ENCODE peak calls at places on chromosomes 6 and 20, in six cellular contexts. One of them, this sample, is unnamed.

GRCh38 chr6:54541521-54541920 is 233.3 kb downstream of the TINAG start:
- DNase-seq in upper lobe of right lung: no peak
- DNase-seq in Karpas-422: no peak
- DNase-seq in CD8-positive, alpha-beta T cell: no peak
- DNase-seq in neural progenitor cell: no peak
- DNase-seq in fibroblast of lung: no peak
- DNase-seq in this sample: no peak

GRCh38 chr20:19712737-19713260 is 45.3 kb upstream of the RIN2 start:
- DNase-seq in upper lobe of right lung: no peak
- DNase-seq in Karpas-422: no peak
- DNase-seq in CD8-positive, alpha-beta T cell: no peak
- DNase-seq in neural progenitor cell: no peak
- DNase-seq in fibroblast of lung: peak
- DNase-seq in this sample: no peak

GRCh38 chr6:138404666-138405337 is 779 bp downstream of the HEBP2 start:
- DNase-seq in upper lobe of right lung: peak
- DNase-seq in Karpas-422: peak
- DNase-seq in CD8-positive, alpha-beta T cell: peak
- DNase-seq in neural progenitor cell: no peak
- DNase-seq in fibroblast of lung: no peak
- DNase-seq in this sample: peak

GRCh38 chr20:61997372-61997771 is 68.3 kb downstream of the TAF4 start:
- DNase-seq in upper lobe of right lung: no peak
- DNase-seq in Karpas-422: no peak
- DNase-seq in CD8-positive, alpha-beta T cell: no peak
- DNase-seq in neural progenitor cell: no peak
- DNase-seq in fibroblast of lung: no peak
- DNase-seq in this sample: no peak

GRCh38 chr6:123009101-123009500 is 13.1 kb downstream of the CLVS2 start:
- DNase-seq in upper lobe of right lung: no peak
- DNase-seq in Karpas-422: no peak
- DNase-seq in CD8-positive, alpha-beta T cell: no peak
- DNase-seq in neural progenitor cell: no peak
- DNase-seq in fibroblast of lung: no peak
- DNase-seq in this sample: no peak

GRCh38 chr6:16409531-16410441 is 171.4 kb downstream of the GMPR start:
- DNase-seq in upper lobe of right lung: peak
- DNase-seq in Karpas-422: peak
- DNase-seq in CD8-positive, alpha-beta T cell: peak
- DNase-seq in neural progenitor cell: peak
- DNase-seq in fibroblast of lung: peak
- DNase-seq in this sample: peak

GRCh38 chr6:75207211-75207984 is 1.5 kb upstream of the COL12A1 start:
- DNase-seq in upper lobe of right lung: no peak
- DNase-seq in Karpas-422: no peak
- DNase-seq in CD8-positive, alpha-beta T cell: no peak
- DNase-seq in neural progenitor cell: peak
- DNase-seq in fibroblast of lung: peak
- DNase-seq in this sample: peak

GRCh38 chr6:146287691-146288369 is 255.8 kb upstream of the RAB32 start:
- DNase-seq in upper lobe of right lung: no peak
- DNase-seq in Karpas-422: no peak
- DNase-seq in CD8-positive, alpha-beta T cell: no peak
- DNase-seq in neural progenitor cell: no peak
- DNase-seq in fibroblast of lung: peak
- DNase-seq in this sample: no peak

GRCh38 chr20:22584630-22584921 is 204 bp upstream of the FOXA2 start:
- DNase-seq in upper lobe of right lung: no peak
- DNase-seq in Karpas-422: no peak
- DNase-seq in CD8-positive, alpha-beta T cell: no peak
- DNase-seq in neural progenitor cell: peak
- DNase-seq in fibroblast of lung: no peak
- DNase-seq in this sample: no peak

GRCh38 chr6:143426025-143426424 is 24.5 kb downstream of the ADAT2 start:
- DNase-seq in upper lobe of right lung: no peak
- DNase-seq in Karpas-422: no peak
- DNase-seq in CD8-positive, alpha-beta T cell: no peak
- DNase-seq in neural progenitor cell: no peak
- DNase-seq in fibroblast of lung: no peak
- DNase-seq in this sample: no peak

GRCh38 chr6:111620168-111620567 is 14.5 kb upstream of the TRAF3IP2 start:
- DNase-seq in upper lobe of right lung: no peak
- DNase-seq in Karpas-422: peak
- DNase-seq in CD8-positive, alpha-beta T cell: no peak
- DNase-seq in neural progenitor cell: no peak
- DNase-seq in fibroblast of lung: no peak
- DNase-seq in this sample: no peak

GRCh38 chr6:131093334-131093733 is 30.3 kb upstream of the EPB41L2 start:
- DNase-seq in upper lobe of right lung: no peak
- DNase-seq in Karpas-422: no peak
- DNase-seq in CD8-positive, alpha-beta T cell: no peak
- DNase-seq in neural progenitor cell: no peak
- DNase-seq in fibroblast of lung: no peak
- DNase-seq in this sample: no peak

GRCh38 chr6:65937982-65938381 is 231.0 kb upstream of the EYS start:
- DNase-seq in upper lobe of right lung: no peak
- DNase-seq in Karpas-422: no peak
- DNase-seq in CD8-positive, alpha-beta T cell: no peak
- DNase-seq in neural progenitor cell: no peak
- DNase-seq in fibroblast of lung: peak
- DNase-seq in this sample: no peak

GRCh38 chr6:111872521-111873177 is 603 bp downstream of the FYN start:
- DNase-seq in upper lobe of right lung: no peak
- DNase-seq in Karpas-422: peak
- DNase-seq in CD8-positive, alpha-beta T cell: peak
- DNase-seq in neural progenitor cell: peak
- DNase-seq in fibroblast of lung: peak
- DNase-seq in this sample: peak

GRCh38 chr6:113076817-113077216 is 729.7 kb downstream of the RFPL4B start:
- DNase-seq in upper lobe of right lung: no peak
- DNase-seq in Karpas-422: no peak
- DNase-seq in CD8-positive, alpha-beta T cell: no peak
- DNase-seq in neural progenitor cell: no peak
- DNase-seq in fibroblast of lung: no peak
- DNase-seq in this sample: no peak

GRCh38 chr6:121515615-121516265 is 80.3 kb downstream of the GJA1 start:
- DNase-seq in upper lobe of right lung: no peak
- DNase-seq in Karpas-422: no peak
- DNase-seq in CD8-positive, alpha-beta T cell: no peak
- DNase-seq in neural progenitor cell: no peak
- DNase-seq in fibroblast of lung: no peak
- DNase-seq in this sample: no peak

GRCh38 chr6:47318236-47318974 is 8.7 kb upstream of the TNFRSF21 start:
- DNase-seq in upper lobe of right lung: no peak
- DNase-seq in Karpas-422: no peak
- DNase-seq in CD8-positive, alpha-beta T cell: no peak
- DNase-seq in neural progenitor cell: no peak
- DNase-seq in fibroblast of lung: no peak
- DNase-seq in this sample: no peak

GRCh38 chr6:56246544-56246940 is 838 bp downstream of the COL21A1 start:
- DNase-seq in upper lobe of right lung: no peak
- DNase-seq in Karpas-422: no peak
- DNase-seq in CD8-positive, alpha-beta T cell: no peak
- DNase-seq in neural progenitor cell: peak
- DNase-seq in fibroblast of lung: no peak
- DNase-seq in this sample: no peak

GRCh38 chr6:3542032-3542640 is 85.3 kb upstream of the SLC22A23 start:
- DNase-seq in upper lobe of right lung: no peak
- DNase-seq in Karpas-422: no peak
- DNase-seq in CD8-positive, alpha-beta T cell: no peak
- DNase-seq in neural progenitor cell: no peak
- DNase-seq in fibroblast of lung: no peak
- DNase-seq in this sample: no peak

GRCh38 chr6:33298773-33299236 is at the start of gene RGL2:
- DNase-seq in upper lobe of right lung: peak
- DNase-seq in Karpas-422: peak
- DNase-seq in CD8-positive, alpha-beta T cell: peak
- DNase-seq in neural progenitor cell: peak
- DNase-seq in fibroblast of lung: peak
- DNase-seq in this sample: peak

GRCh38 chr6:14453712-14454466 is 336.3 kb downstream of the CD83 start:
- DNase-seq in upper lobe of right lung: no peak
- DNase-seq in Karpas-422: no peak
- DNase-seq in CD8-positive, alpha-beta T cell: no peak
- DNase-seq in neural progenitor cell: no peak
- DNase-seq in fibroblast of lung: no peak
- DNase-seq in this sample: no peak

GRCh38 chr6:8195714-8196104 is 93.4 kb upstream of the EEF1E1 start:
- DNase-seq in upper lobe of right lung: no peak
- DNase-seq in Karpas-422: no peak
- DNase-seq in CD8-positive, alpha-beta T cell: no peak
- DNase-seq in neural progenitor cell: no peak
- DNase-seq in fibroblast of lung: no peak
- DNase-seq in this sample: no peak

DNA sequence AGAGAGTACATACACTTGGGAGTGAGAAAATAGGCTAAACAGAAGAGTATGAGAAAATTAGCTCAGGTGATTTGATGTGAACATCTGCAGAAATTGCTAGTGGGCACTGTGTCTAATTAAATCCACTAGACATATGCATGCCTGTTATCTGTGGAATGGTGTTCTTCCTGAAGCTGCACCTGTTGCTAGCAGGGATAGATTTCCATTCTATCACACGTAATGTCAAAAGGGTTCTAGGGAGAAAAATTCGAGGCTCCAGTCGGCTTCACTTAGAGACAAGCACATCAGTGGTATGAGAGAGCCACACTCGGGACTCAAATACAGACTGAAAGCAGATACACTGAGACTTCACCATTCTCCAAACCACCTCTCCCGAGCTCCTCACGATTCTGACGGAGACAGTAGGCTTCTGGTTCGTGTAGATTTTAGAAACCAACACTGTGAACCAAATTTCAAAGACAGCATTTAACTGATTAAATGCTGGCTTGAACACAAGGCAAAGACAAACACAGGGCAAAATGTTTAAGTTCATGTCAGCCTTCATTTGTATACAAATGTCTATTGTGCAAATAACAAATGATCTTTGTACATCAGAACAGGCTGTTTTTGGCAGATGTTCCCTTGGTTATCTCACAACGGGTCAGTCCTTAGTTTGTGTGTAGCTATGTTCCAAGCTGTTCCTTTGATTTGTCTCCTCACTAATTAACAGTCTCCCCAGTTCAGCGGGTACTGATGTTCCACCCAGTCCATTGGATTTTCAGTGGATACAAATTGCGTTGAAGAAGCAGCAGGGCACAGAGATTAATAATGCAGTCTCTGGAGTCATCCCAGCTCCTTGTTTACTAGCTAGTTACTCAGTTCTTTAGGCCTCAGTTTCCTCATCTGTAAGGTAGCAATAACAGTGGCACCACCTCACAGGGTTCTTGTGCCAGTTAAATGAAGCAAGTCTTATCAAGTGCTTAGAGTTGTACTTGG is 131.0 kb upstream of the IFNGR1 start:
- DNase-seq in upper lobe of right lung: no peak
- DNase-seq in Karpas-422: no peak
- DNase-seq in CD8-positive, alpha-beta T cell: no peak
- DNase-seq in neural progenitor cell: no peak
- DNase-seq in fibroblast of lung: peak
- DNase-seq in this sample: no peak
- H3K27ac ChIP-seq in upper lobe of right lung: no peak
- H3K27ac ChIP-seq in Karpas-422: no peak
- H3K27ac ChIP-seq in CD8-positive, alpha-beta T cell: no peak
- H3K27ac ChIP-seq in neural progenitor cell: no peak
- H3K27ac ChIP-seq in fibroblast of lung: no peak
- H3K27ac ChIP-seq in this sample: no peak

DNA sequence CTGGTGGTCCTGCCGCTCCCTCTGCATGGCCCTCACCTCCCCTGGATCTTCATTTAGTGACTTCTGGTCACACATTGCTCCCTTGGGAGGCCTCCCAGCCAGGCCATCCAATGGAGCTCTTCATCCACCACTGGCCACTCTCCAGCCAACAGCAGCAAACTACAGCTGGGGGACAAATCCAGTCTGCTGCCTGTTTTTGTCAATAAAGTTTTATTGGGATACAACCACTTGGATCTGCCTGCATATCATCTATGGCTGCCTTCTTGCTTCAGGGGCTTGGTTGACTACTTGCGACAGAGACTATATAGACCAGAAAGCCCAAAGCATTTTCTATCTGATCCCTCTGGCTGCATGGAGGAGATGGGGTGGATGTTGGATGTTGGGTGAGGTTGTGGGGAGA is 156.6 kb upstream of the SULF2 start:
- DNase-seq in upper lobe of right lung: no peak
- DNase-seq in Karpas-422: no peak
- DNase-seq in CD8-positive, alpha-beta T cell: no peak
- DNase-seq in neural progenitor cell: no peak
- DNase-seq in fibroblast of lung: no peak
- DNase-seq in this sample: no peak
- H3K27ac ChIP-seq in upper lobe of right lung: no peak
- H3K27ac ChIP-seq in Karpas-422: no peak
- H3K27ac ChIP-seq in CD8-positive, alpha-beta T cell: no peak
- H3K27ac ChIP-seq in neural progenitor cell: no peak
- H3K27ac ChIP-seq in fibroblast of lung: no peak
- H3K27ac ChIP-seq in this sample: no peak

GRCh38 chr20:833121-833449 is 430 bp upstream of the FAM110A start:
- DNase-seq in upper lobe of right lung: no peak
- DNase-seq in Karpas-422: peak
- DNase-seq in CD8-positive, alpha-beta T cell: no peak
- DNase-seq in neural progenitor cell: no peak
- DNase-seq in fibroblast of lung: no peak
- DNase-seq in this sample: no peak
- H3K27ac ChIP-seq in upper lobe of right lung: peak
- H3K27ac ChIP-seq in Karpas-422: no peak
- H3K27ac ChIP-seq in CD8-positive, alpha-beta T cell: no peak
- H3K27ac ChIP-seq in neural progenitor cell: no peak
- H3K27ac ChIP-seq in fibroblast of lung: peak
- H3K27ac ChIP-seq in this sample: peak

GRCh38 chr6:12605888-12606345 is 110.7 kb upstream of the PHACTR1 start:
- DNase-seq in upper lobe of right lung: no peak
- DNase-seq in Karpas-422: peak
- DNase-seq in CD8-positive, alpha-beta T cell: peak
- DNase-seq in neural progenitor cell: peak
- DNase-seq in fibroblast of lung: peak
- DNase-seq in this sample: peak

GRCh38 chr6:12606616-12607015 is 110.0 kb upstream of the PHACTR1 start:
- DNase-seq in upper lobe of right lung: no peak
- DNase-seq in Karpas-422: no peak
- DNase-seq in CD8-positive, alpha-beta T cell: no peak
- DNase-seq in neural progenitor cell: no peak
- DNase-seq in fibroblast of lung: no peak
- DNase-seq in this sample: no peak

GRCh38 chr6:12610862-12611261 is 105.7 kb upstream of the PHACTR1 start:
- DNase-seq in upper lobe of right lung: no peak
- DNase-seq in Karpas-422: no peak
- DNase-seq in CD8-positive, alpha-beta T cell: no peak
- DNase-seq in neural progenitor cell: no peak
- DNase-seq in fibroblast of lung: no peak
- DNase-seq in this sample: no peak

GRCh38 chr6:12608016-12608860 is 108.3 kb upstream of the PHACTR1 start:
- DNase-seq in upper lobe of right lung: no peak
- DNase-seq in Karpas-422: no peak
- DNase-seq in CD8-positive, alpha-beta T cell: no peak
- DNase-seq in neural progenitor cell: no peak
- DNase-seq in fibroblast of lung: no peak
- DNase-seq in this sample: no peak

DNA sequence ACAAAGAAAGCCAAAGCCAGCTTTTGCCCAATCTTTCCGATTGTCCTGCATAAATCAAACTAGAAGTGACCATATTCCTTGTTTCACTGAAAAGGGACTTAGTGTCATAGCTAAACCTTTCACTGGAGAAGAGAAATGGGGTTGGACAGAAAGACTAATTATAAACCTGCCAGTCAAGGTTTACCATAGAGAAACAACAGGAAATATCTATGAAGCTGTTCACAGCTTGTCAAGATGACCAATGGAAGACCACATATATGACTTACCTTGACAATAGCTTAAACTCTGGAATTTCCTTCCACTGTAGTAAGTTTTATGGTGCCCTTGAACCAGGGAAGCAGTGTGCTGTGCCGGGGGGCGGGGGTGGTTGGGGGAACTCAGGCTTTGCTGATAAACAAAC is 107.7 kb upstream of the PHACTR1 start:
- DNase-seq in upper lobe of right lung: no peak
- DNase-seq in Karpas-422: no peak
- DNase-seq in CD8-positive, alpha-beta T cell: no peak
- DNase-seq in neural progenitor cell: no peak
- DNase-seq in fibroblast of lung: no peak
- DNase-seq in this sample: no peak
- H3K27ac ChIP-seq in upper lobe of right lung: no peak
- H3K27ac ChIP-seq in Karpas-422: no peak
- H3K27ac ChIP-seq in CD8-positive, alpha-beta T cell: no peak
- H3K27ac ChIP-seq in neural progenitor cell: no peak
- H3K27ac ChIP-seq in fibroblast of lung: no peak
- H3K27ac ChIP-seq in this sample: no peak

This sample was measured in CD4-positive, alpha-beta memory T cell.